ENCODE peak calls at places on chromosome 5, in six cellular contexts. One of them, this sample, is unnamed.

GRCh38 chr5:132479812-132480441 is 10.6 kb downstream of the IRF1 start:
- DNase-seq in skeletal muscle cell: no peak
- DNase-seq in neural crest cell: no peak
- DNase-seq in non-pigmented ciliary epithelial cell: no peak
- DNase-seq in GM06990: no peak
- DNase-seq in anterior cingulate cortex: no peak
- DNase-seq in this sample: no peak

GRCh38 chr5:144315994-144316634 is 145.4 kb downstream of the KCTD16 start:
- DNase-seq in skeletal muscle cell: no peak
- DNase-seq in neural crest cell: no peak
- DNase-seq in non-pigmented ciliary epithelial cell: no peak
- DNase-seq in GM06990: no peak
- DNase-seq in anterior cingulate cortex: no peak
- DNase-seq in this sample: no peak

GRCh38 chr5:40052812-40053211 is 626.9 kb upstream of the PTGER4 start:
- DNase-seq in skeletal muscle cell: no peak
- DNase-seq in neural crest cell: no peak
- DNase-seq in non-pigmented ciliary epithelial cell: no peak
- DNase-seq in GM06990: no peak
- DNase-seq in anterior cingulate cortex: no peak
- DNase-seq in this sample: no peak

GRCh38 chr5:127875235-127876021 is 172.2 kb downstream of the CCDC192 start:
- DNase-seq in skeletal muscle cell: peak; percentile 39
- DNase-seq in neural crest cell: peak; percentile 37
- DNase-seq in non-pigmented ciliary epithelial cell: no peak
- DNase-seq in GM06990: peak; percentile 22
- DNase-seq in anterior cingulate cortex: no peak
- DNase-seq in this sample: no peak

GRCh38 chr5:159741829-159742228 is 174.5 kb upstream of the ADRA1B start:
- DNase-seq in skeletal muscle cell: no peak
- DNase-seq in neural crest cell: no peak
- DNase-seq in non-pigmented ciliary epithelial cell: no peak
- DNase-seq in GM06990: no peak
- DNase-seq in anterior cingulate cortex: no peak
- DNase-seq in this sample: no peak

GRCh38 chr5:39942606-39943005 is 517.8 kb upstream of the DAB2 start:
- DNase-seq in skeletal muscle cell: no peak
- DNase-seq in neural crest cell: no peak
- DNase-seq in non-pigmented ciliary epithelial cell: no peak
- DNase-seq in GM06990: no peak
- DNase-seq in anterior cingulate cortex: no peak
- DNase-seq in this sample: no peak

GRCh38 chr5:137376127-137376526 is 123.0 kb downstream of the SPOCK1 start:
- DNase-seq in skeletal muscle cell: no peak
- DNase-seq in neural crest cell: no peak
- DNase-seq in non-pigmented ciliary epithelial cell: no peak
- DNase-seq in GM06990: no peak
- DNase-seq in anterior cingulate cortex: no peak
- DNase-seq in this sample: no peak

GRCh38 chr5:32916648-32917047 is 205.5 kb downstream of the NPR3 start:
- DNase-seq in skeletal muscle cell: no peak
- DNase-seq in neural crest cell: no peak
- DNase-seq in non-pigmented ciliary epithelial cell: peak; percentile 6
- DNase-seq in GM06990: no peak
- DNase-seq in anterior cingulate cortex: no peak
- DNase-seq in this sample: no peak

GRCh38 chr5:137481596-137481995 is 17.5 kb downstream of the SPOCK1 start:
- DNase-seq in skeletal muscle cell: no peak
- DNase-seq in neural crest cell: no peak
- DNase-seq in non-pigmented ciliary epithelial cell: no peak
- DNase-seq in GM06990: no peak
- DNase-seq in anterior cingulate cortex: no peak
- DNase-seq in this sample: no peak

GRCh38 chr5:50945139-50945538 is 278.7 kb downstream of the PARP8 start:
- DNase-seq in skeletal muscle cell: no peak
- DNase-seq in neural crest cell: no peak
- DNase-seq in non-pigmented ciliary epithelial cell: no peak
- DNase-seq in GM06990: no peak
- DNase-seq in anterior cingulate cortex: no peak
- DNase-seq in this sample: no peak

GRCh38 chr5:76050131-76050530 is 33.1 kb upstream of the SV2C start:
- DNase-seq in skeletal muscle cell: no peak
- DNase-seq in neural crest cell: no peak
- DNase-seq in non-pigmented ciliary epithelial cell: no peak
- DNase-seq in GM06990: no peak
- DNase-seq in anterior cingulate cortex: no peak
- DNase-seq in this sample: no peak